ENCODE peak calls at places on chromosomes 6 and 20, in nine cellular contexts. One of them, this sample, is unnamed.
A peak's percentile ranks its signal among the peaks of the same experiment; 100 is the strongest.

GRCh38 chr20:58073945-58074920 is 154.2 kb downstream of the ANKRD60 start:
- DNase-seq in choroid plexus epithelial cell: peak; percentile 37
- DNase-seq in mucosa of descending colon: peak; percentile 29
- DNase-seq in PC-3: peak; percentile 23
- DNase-seq in cardiac fibroblast: peak; percentile 39
- DNase-seq in prostate gland: no peak
- DNase-seq in sigmoid colon: no peak
- DNase-seq in Peyer's patch: no peak
- DNase-seq in right lobe of liver: no peak
- DNase-seq in this sample: no peak

GRCh38 chr20:36499723-36500501 is 41.4 kb upstream of the MYL9 start:
- DNase-seq in choroid plexus epithelial cell: peak; percentile 65
- DNase-seq in mucosa of descending colon: no peak
- DNase-seq in PC-3: no peak
- DNase-seq in cardiac fibroblast: no peak
- DNase-seq in prostate gland: no peak
- DNase-seq in sigmoid colon: peak; percentile 58
- DNase-seq in Peyer's patch: no peak
- DNase-seq in right lobe of liver: no peak
- DNase-seq in this sample: no peak

GRCh38 chr20:47816487-47817451 is 31.5 kb upstream of the SULF2 start:
- DNase-seq in choroid plexus epithelial cell: no peak
- DNase-seq in mucosa of descending colon: no peak
- DNase-seq in PC-3: no peak
- DNase-seq in cardiac fibroblast: no peak
- DNase-seq in prostate gland: no peak
- DNase-seq in sigmoid colon: peak; percentile 42
- DNase-seq in Peyer's patch: peak; percentile 36
- DNase-seq in right lobe of liver: no peak
- DNase-seq in this sample: no peak

GRCh38 chr6:128063850-128064539 is 163.1 kb upstream of the THEMIS start:
- DNase-seq in choroid plexus epithelial cell: no peak
- DNase-seq in mucosa of descending colon: no peak
- DNase-seq in PC-3: no peak
- DNase-seq in cardiac fibroblast: no peak
- DNase-seq in prostate gland: no peak
- DNase-seq in sigmoid colon: no peak
- DNase-seq in Peyer's patch: no peak
- DNase-seq in right lobe of liver: no peak
- DNase-seq in this sample: no peak

GRCh38 chr6:22353036-22353560 is 56.3 kb upstream of the PRL start:
- DNase-seq in choroid plexus epithelial cell: no peak
- DNase-seq in mucosa of descending colon: no peak
- DNase-seq in PC-3: no peak
- DNase-seq in cardiac fibroblast: no peak
- DNase-seq in prostate gland: no peak
- DNase-seq in sigmoid colon: no peak
- DNase-seq in Peyer's patch: no peak
- DNase-seq in right lobe of liver: no peak
- DNase-seq in this sample: no peak

GRCh38 chr20:9514461-9515210 is at the start of gene LAMP5:
- DNase-seq in choroid plexus epithelial cell: peak; percentile 33
- DNase-seq in mucosa of descending colon: peak; percentile 14
- DNase-seq in PC-3: peak; percentile 51
- DNase-seq in cardiac fibroblast: peak; percentile 3
- DNase-seq in prostate gland: no peak
- DNase-seq in sigmoid colon: no peak
- DNase-seq in Peyer's patch: no peak
- DNase-seq in right lobe of liver: peak; percentile 23
- DNase-seq in this sample: no peak

GRCh38 chr6:35731736-35732532 is 4.9 kb upstream of the ARMC12 start:
- DNase-seq in choroid plexus epithelial cell: peak; percentile 99
- DNase-seq in mucosa of descending colon: peak; percentile 98
- DNase-seq in PC-3: peak; percentile 82
- DNase-seq in cardiac fibroblast: peak; percentile 99
- DNase-seq in prostate gland: peak; percentile 98
- DNase-seq in sigmoid colon: peak; percentile 99
- DNase-seq in Peyer's patch: peak; percentile 99
- DNase-seq in right lobe of liver: peak; percentile 97
- DNase-seq in this sample: peak; percentile 82

GRCh38 chr20:56828402-56828801 is 199.3 kb downstream of the TFAP2C start:
- DNase-seq in choroid plexus epithelial cell: no peak
- DNase-seq in mucosa of descending colon: no peak
- DNase-seq in PC-3: no peak
- DNase-seq in cardiac fibroblast: no peak
- DNase-seq in prostate gland: no peak
- DNase-seq in sigmoid colon: no peak
- DNase-seq in Peyer's patch: no peak
- DNase-seq in right lobe of liver: no peak
- DNase-seq in this sample: no peak

GRCh38 chr6:137282253-137282652 is 63.1 kb upstream of the IFNGR1 start:
- DNase-seq in choroid plexus epithelial cell: no peak
- DNase-seq in mucosa of descending colon: no peak
- DNase-seq in PC-3: no peak
- DNase-seq in cardiac fibroblast: no peak
- DNase-seq in prostate gland: no peak
- DNase-seq in sigmoid colon: no peak
- DNase-seq in Peyer's patch: no peak
- DNase-seq in right lobe of liver: no peak
- DNase-seq in this sample: no peak

GRCh38 chr20:32963176-32963575 is 41.1 kb downstream of the SUN5 start:
- DNase-seq in choroid plexus epithelial cell: no peak
- DNase-seq in mucosa of descending colon: no peak
- DNase-seq in PC-3: no peak
- DNase-seq in cardiac fibroblast: no peak
- DNase-seq in prostate gland: no peak
- DNase-seq in sigmoid colon: peak; percentile 36
- DNase-seq in Peyer's patch: no peak
- DNase-seq in right lobe of liver: no peak
- DNase-seq in this sample: no peak

GRCh38 chr20:32960222-32960518 is 44.1 kb downstream of the SUN5 start:
- DNase-seq in choroid plexus epithelial cell: no peak
- DNase-seq in mucosa of descending colon: no peak
- DNase-seq in PC-3: no peak
- DNase-seq in cardiac fibroblast: no peak
- DNase-seq in prostate gland: no peak
- DNase-seq in sigmoid colon: no peak
- DNase-seq in Peyer's patch: no peak
- DNase-seq in right lobe of liver: no peak
- DNase-seq in this sample: no peak

GRCh38 chr20:32959351-32960221 is 44.6 kb downstream of the SUN5 start:
- DNase-seq in choroid plexus epithelial cell: no peak
- DNase-seq in mucosa of descending colon: no peak
- DNase-seq in PC-3: no peak
- DNase-seq in cardiac fibroblast: no peak
- DNase-seq in prostate gland: no peak
- DNase-seq in sigmoid colon: peak; percentile 36
- DNase-seq in Peyer's patch: no peak
- DNase-seq in right lobe of liver: no peak
- DNase-seq in this sample: no peak

GRCh38 chr20:32961956-32962517 is 42.2 kb downstream of the SUN5 start:
- DNase-seq in choroid plexus epithelial cell: no peak
- DNase-seq in mucosa of descending colon: no peak
- DNase-seq in PC-3: no peak
- DNase-seq in cardiac fibroblast: no peak
- DNase-seq in prostate gland: no peak
- DNase-seq in sigmoid colon: peak; percentile 27
- DNase-seq in Peyer's patch: no peak
- DNase-seq in right lobe of liver: no peak
- DNase-seq in this sample: no peak

GRCh38 chr20:32960849-32961731 is 43.1 kb downstream of the SUN5 start:
- DNase-seq in choroid plexus epithelial cell: no peak
- DNase-seq in mucosa of descending colon: no peak
- DNase-seq in PC-3: no peak
- DNase-seq in cardiac fibroblast: no peak
- DNase-seq in prostate gland: no peak
- DNase-seq in sigmoid colon: peak; percentile 47
- DNase-seq in Peyer's patch: no peak
- DNase-seq in right lobe of liver: no peak
- DNase-seq in this sample: no peak
- TF ChIP-seq CTCF in choroid plexus epithelial cell: no peak
- TF ChIP-seq CTCF in mucosa of descending colon: no peak
- TF ChIP-seq CTCF in PC-3: no peak
- TF ChIP-seq CTCF in cardiac fibroblast: no peak
- TF ChIP-seq CTCF in prostate gland: no peak
- TF ChIP-seq CTCF in sigmoid colon: no peak
- TF ChIP-seq CTCF in Peyer's patch: no peak
- TF ChIP-seq CTCF in right lobe of liver: no peak
- TF ChIP-seq CTCF in this sample: no peak

GRCh38 chr6:133834472-133835170 is 54.3 kb upstream of the TCF21 start:
- DNase-seq in choroid plexus epithelial cell: no peak
- DNase-seq in mucosa of descending colon: no peak
- DNase-seq in PC-3: no peak
- DNase-seq in cardiac fibroblast: no peak
- DNase-seq in prostate gland: no peak
- DNase-seq in sigmoid colon: no peak
- DNase-seq in Peyer's patch: no peak
- DNase-seq in right lobe of liver: no peak
- DNase-seq in this sample: no peak

GRCh38 chr6:133833905-133834304 is 55.0 kb upstream of the TCF21 start:
- DNase-seq in choroid plexus epithelial cell: peak; percentile 41
- DNase-seq in mucosa of descending colon: peak; percentile 14
- DNase-seq in PC-3: no peak
- DNase-seq in cardiac fibroblast: peak; percentile 75
- DNase-seq in prostate gland: no peak
- DNase-seq in sigmoid colon: no peak
- DNase-seq in Peyer's patch: no peak
- DNase-seq in right lobe of liver: no peak
- DNase-seq in this sample: no peak

GRCh38 chr6:133835901-133836300 is 53.0 kb upstream of the TCF21 start:
- DNase-seq in choroid plexus epithelial cell: peak; percentile 68
- DNase-seq in mucosa of descending colon: no peak
- DNase-seq in PC-3: peak; percentile 4
- DNase-seq in cardiac fibroblast: peak; percentile 50
- DNase-seq in prostate gland: no peak
- DNase-seq in sigmoid colon: no peak
- DNase-seq in Peyer's patch: no peak
- DNase-seq in right lobe of liver: no peak
- DNase-seq in this sample: no peak

GRCh38 chr6:133843098-133843497 is 45.8 kb upstream of the TCF21 start:
- DNase-seq in choroid plexus epithelial cell: no peak
- DNase-seq in mucosa of descending colon: no peak
- DNase-seq in PC-3: no peak
- DNase-seq in cardiac fibroblast: no peak
- DNase-seq in prostate gland: no peak
- DNase-seq in sigmoid colon: no peak
- DNase-seq in Peyer's patch: no peak
- DNase-seq in right lobe of liver: no peak
- DNase-seq in this sample: no peak

DNA sequence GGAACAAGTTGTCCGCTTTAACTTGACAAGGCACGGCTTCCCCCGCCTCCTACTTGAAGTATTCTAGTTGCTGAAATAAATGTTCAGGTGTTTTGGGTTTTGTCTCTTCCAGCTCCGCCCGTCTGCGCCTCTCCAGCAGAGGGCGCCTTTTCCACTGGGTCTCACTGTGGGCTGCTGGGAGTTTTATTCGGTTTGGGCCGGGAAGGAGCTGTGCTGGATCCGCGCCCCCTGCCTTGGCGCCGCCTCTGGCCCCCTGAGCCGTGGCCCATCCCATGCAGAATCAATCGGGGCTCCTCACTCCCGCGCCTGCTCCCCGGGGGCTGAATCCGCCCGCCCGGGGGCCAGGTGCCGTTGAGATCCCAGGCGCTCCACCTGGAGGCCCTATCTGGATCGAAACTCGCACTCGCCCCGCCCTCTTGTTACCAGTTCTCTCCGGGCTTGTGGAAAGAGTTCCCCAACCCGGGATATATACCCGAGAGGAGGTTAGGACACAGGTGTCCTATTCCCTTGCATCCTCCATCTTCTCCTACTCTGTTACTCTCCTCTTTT is 51.0 kb upstream of the TCF21 start:
- DNase-seq in choroid plexus epithelial cell: peak; percentile 60
- DNase-seq in mucosa of descending colon: peak; percentile 81
- DNase-seq in PC-3: peak; percentile 77
- DNase-seq in cardiac fibroblast: peak; percentile 37
- DNase-seq in prostate gland: peak; percentile 33
- DNase-seq in sigmoid colon: no peak
- DNase-seq in Peyer's patch: peak; percentile 86
- DNase-seq in right lobe of liver: peak; percentile 74
- DNase-seq in this sample: no peak
- TF ChIP-seq CTCF in choroid plexus epithelial cell: peak; percentile 89
- TF ChIP-seq CTCF in mucosa of descending colon: peak; percentile 71
- TF ChIP-seq CTCF in PC-3: peak; percentile 94
- TF ChIP-seq CTCF in cardiac fibroblast: peak; percentile 73
- TF ChIP-seq CTCF in prostate gland: peak; percentile 74
- TF ChIP-seq CTCF in sigmoid colon: peak; percentile 23
- TF ChIP-seq CTCF in Peyer's patch: peak; percentile 6
- TF ChIP-seq CTCF in right lobe of liver: peak; percentile 71
- TF ChIP-seq CTCF in this sample: peak; percentile 39

GRCh38 chr6:19852090-19852457 is 14.9 kb downstream of the ID4 start:
- DNase-seq in choroid plexus epithelial cell: no peak
- DNase-seq in mucosa of descending colon: no peak
- DNase-seq in PC-3: no peak
- DNase-seq in cardiac fibroblast: no peak
- DNase-seq in prostate gland: no peak
- DNase-seq in sigmoid colon: no peak
- DNase-seq in Peyer's patch: no peak
- DNase-seq in right lobe of liver: no peak
- DNase-seq in this sample: no peak

GRCh38 chr6:19851273-19852089 is 14.3 kb downstream of the ID4 start:
- DNase-seq in choroid plexus epithelial cell: peak; percentile 92
- DNase-seq in mucosa of descending colon: peak; percentile 46
- DNase-seq in PC-3: peak; percentile 90
- DNase-seq in cardiac fibroblast: peak; percentile 90
- DNase-seq in prostate gland: peak; percentile 51
- DNase-seq in sigmoid colon: no peak
- DNase-seq in Peyer's patch: no peak
- DNase-seq in right lobe of liver: no peak
- DNase-seq in this sample: no peak

GRCh38 chr6:19860235-19860877 is 23.2 kb downstream of the ID4 start:
- DNase-seq in choroid plexus epithelial cell: no peak
- DNase-seq in mucosa of descending colon: peak; percentile 77
- DNase-seq in PC-3: peak; percentile 78
- DNase-seq in cardiac fibroblast: no peak
- DNase-seq in prostate gland: peak; percentile 50
- DNase-seq in sigmoid colon: no peak
- DNase-seq in Peyer's patch: no peak
- DNase-seq in right lobe of liver: no peak
- DNase-seq in this sample: no peak

GRCh38 chr6:19855510-19855909 is 18.3 kb downstream of the ID4 start:
- DNase-seq in choroid plexus epithelial cell: no peak
- DNase-seq in mucosa of descending colon: no peak
- DNase-seq in PC-3: no peak
- DNase-seq in cardiac fibroblast: no peak
- DNase-seq in prostate gland: no peak
- DNase-seq in sigmoid colon: no peak
- DNase-seq in Peyer's patch: no peak
- DNase-seq in right lobe of liver: no peak
- DNase-seq in this sample: no peak

GRCh38 chr6:19857139-19857538 is 20.0 kb downstream of the ID4 start:
- DNase-seq in choroid plexus epithelial cell: no peak
- DNase-seq in mucosa of descending colon: no peak
- DNase-seq in PC-3: no peak
- DNase-seq in cardiac fibroblast: no peak
- DNase-seq in prostate gland: no peak
- DNase-seq in sigmoid colon: no peak
- DNase-seq in Peyer's patch: no peak
- DNase-seq in right lobe of liver: no peak
- DNase-seq in this sample: no peak
- TF ChIP-seq CTCF in choroid plexus epithelial cell: no peak
- TF ChIP-seq CTCF in mucosa of descending colon: no peak
- TF ChIP-seq CTCF in PC-3: no peak
- TF ChIP-seq CTCF in cardiac fibroblast: no peak
- TF ChIP-seq CTCF in prostate gland: no peak
- TF ChIP-seq CTCF in sigmoid colon: no peak
- TF ChIP-seq CTCF in Peyer's patch: no peak
- TF ChIP-seq CTCF in right lobe of liver: no peak
- TF ChIP-seq CTCF in this sample: no peak

GRCh38 chr6:28980797-28981390 is 24.2 kb downstream of the ZNF311 start:
- DNase-seq in choroid plexus epithelial cell: peak; percentile 90
- DNase-seq in mucosa of descending colon: peak; percentile 56
- DNase-seq in PC-3: peak; percentile 90
- DNase-seq in cardiac fibroblast: peak; percentile 84
- DNase-seq in prostate gland: no peak
- DNase-seq in sigmoid colon: no peak
- DNase-seq in Peyer's patch: no peak
- DNase-seq in right lobe of liver: peak; percentile 65
- DNase-seq in this sample: no peak
- TF ChIP-seq CTCF in choroid plexus epithelial cell: peak; percentile 66
- TF ChIP-seq CTCF in mucosa of descending colon: no peak
- TF ChIP-seq CTCF in PC-3: peak; percentile 49
- TF ChIP-seq CTCF in cardiac fibroblast: peak; percentile 51
- TF ChIP-seq CTCF in prostate gland: no peak
- TF ChIP-seq CTCF in sigmoid colon: peak; percentile 16
- TF ChIP-seq CTCF in Peyer's patch: no peak
- TF ChIP-seq CTCF in right lobe of liver: peak; percentile 44
- TF ChIP-seq CTCF in this sample: peak; percentile 9